ENCODE peak calls at places on chromosomes 5 and 9, in five cellular contexts. A, O, F, D and C are unnamed samples.

GRCh38 chr5:173567548-173567947 is 48.9 kb downstream of the BOD1 start:
- DNase-seq in D (no peak), O (no peak), F (peak), A (peak), C (no peak)

GRCh38 chr5:157476699-157477408 is 16.8 kb downstream of the NIPAL4 start:
- DNase-seq in A (peak), D (peak), O (peak), F (peak), C (peak)

GRCh38 chr9:93306579-93307091 is 122.7 kb downstream of the WNK2 start:
- DNase-seq in O (no peak), D (no peak), A (no peak), F (no peak), C (no peak)

GRCh38 chr5:81632679-81633078 is 118.2 kb downstream of the SSBP2 start:
- DNase-seq in F (no peak), D (no peak), O (no peak), A (no peak), C (no peak)

GRCh38 chr5:37435261-37435660 is 56.1 kb downstream of the WDR70 start:
- DNase-seq in F (no peak), D (no peak), O (no peak), A (peak), C (no peak)

GRCh38 chr9:22528485-22528884 is 81.9 kb downstream of the DMRTA1 start:
- DNase-seq in D (no peak), O (no peak), A (peak), F (peak), C (no peak)

GRCh38 chr5:134426362-134426761 is 14.7 kb upstream of the CDKN2AIPNL start:
- DNase-seq in F (no peak), D (no peak), O (no peak), A (no peak), C (no peak)

GRCh38 chr5:137660349-137660817 is 75.5 kb downstream of the KLHL3 start:
- DNase-seq in F (peak), D (peak), A (peak), O (peak), C (peak)

GRCh38 chr5:892390-893136 is at the start of the genes BRD9 and TRIP13:
- DNase-seq in F (peak), O (peak), A (peak), D (peak), C (peak)

GRCh38 chr5:179176571-179177230 is 116.5 kb downstream of the ZNF354C start:
- DNase-seq in A (no peak), F (no peak), O (no peak), D (no peak), C (no peak)

GRCh38 chr9:2764371-2764770 is 47.1 kb downstream of the KCNV2 start:
- DNase-seq in F (peak), A (no peak), D (no peak), O (no peak), C (no peak)